ENCODE peak calls at places on chromosomes 11 and 22, in eight cellular contexts. I is stromal cell of bone marrow; H is HS-5; K is HCEC 1CT; J is activated CD4-positive, CD25-positive, alpha-beta regulatory T cell treated with anti-CD3 and anti-CD28 coated beads, Interleukin-2, amount 50 U/mL, for 16 hours; X is mucosa of descending colon; W is HEK293T; L is CD4-positive, alpha-beta T cell. P is an unnamed sample.

GRCh38 chr11:25755918-25756584 is 575.9 kb upstream of the ANO3 start:
- DNase-seq in I (no peak), L (no peak), X (no peak), W (no peak), J (no peak), H (no peak), K (no peak), P (no peak)

GRCh38 chr11:48210052-48210451 is 6.6 kb upstream of the OR4B1 start:
- DNase-seq in X (no peak), I (no peak), H (no peak), K (peak), J (no peak), L (no peak), W (peak), P (no peak)

GRCh38 chr11:102530558-102530957 is at the start of gene MMP7:
- DNase-seq in H (peak), X (peak), K (peak), W (no peak), L (no peak), I (peak), J (no peak), P (no peak)

GRCh38 chr22:22767876-22768602 is 119.6 kb upstream of the IGLL5 start:
- DNase-seq in L (no peak), H (no peak), W (peak), K (peak), J (no peak), I (no peak), X (no peak), P (no peak)

GRCh38 chr11:127627629-127628462 is 627.3 kb upstream of the KIRREL3 start:
- DNase-seq in J (no peak), W (no peak), L (no peak), X (peak), K (no peak), I (no peak), H (no peak), P (no peak)

GRCh38 chr11:9738126-9738525 is 74.2 kb downstream of the SWAP70 start:
- DNase-seq in K (no peak), H (no peak), J (no peak), L (no peak), X (no peak), I (no peak), W (no peak), P (no peak)

GRCh38 chr11:999009-999408 is 37.5 kb downstream of the MUC6 start:
- DNase-seq in K (no peak), W (no peak), X (no peak), I (no peak), L (no peak), J (no peak), H (no peak), P (no peak)

GRCh38 chr11:34899633-34900016 is 16.6 kb downstream of the APIP start:
- DNase-seq in L (no peak), X (no peak), W (no peak), H (no peak), I (no peak), K (no peak), J (no peak), P (no peak)

GRCh38 chr11:17930544-17931144 is 82.2 kb downstream of the SERGEF start:
- DNase-seq in I (no peak), J (no peak), K (no peak), W (no peak), H (no peak), X (no peak), L (no peak), P (no peak)

P was measured in CD8-positive, alpha-beta memory T cell.